ENCODE peak calls at places on chromosomes 3 and 15, in five cellular contexts. W, Q, P, B and C are unnamed samples.

GRCh38 chr3:75042941-75043340 is 428.5 kb upstream of the CNTN3 start:
- DNase-seq in Q (no peak), P (no peak), B (no peak), W (no peak), C (peak)

GRCh38 chr15:65942436-65942835 is 73.1 kb downstream of the RAB11A start:
- DNase-seq in W (no peak), Q (no peak), P (no peak), B (no peak), C (no peak)

GRCh38 chr3:122366379-122366749 is 16.7 kb downstream of the MIX23 start:
- DNase-seq in B (no peak), P (no peak), W (no peak), Q (no peak), C (no peak)

GRCh38 chr3:124569761-124570160 is 160.5 kb upstream of the UMPS start:
- DNase-seq in P (no peak), Q (no peak), B (no peak), W (no peak), C (no peak)

GRCh38 chr15:69482686-69483256 is 30.2 kb downstream of the RPLP1 start:
- DNase-seq in B (no peak), W (no peak), Q (no peak), P (no peak), C (no peak)

GRCh38 chr3:184737641-184738518 is 26.0 kb upstream of the MAGEF1 start:
- DNase-seq in P (no peak), W (no peak), B (peak), Q (no peak), C (peak)

GRCh38 chr3:8450618-8451017 is 51.0 kb upstream of the LMCD1 start:
- DNase-seq in P (no peak), Q (no peak), W (no peak), B (no peak), C (no peak)

GRCh38 chr3:113615976-113616375 is 80.5 kb downstream of the USF3 start:
- DNase-seq in P (no peak), B (no peak), W (no peak), Q (peak), C (no peak)

GRCh38 chr3:98573231-98573728 is 20.1 kb downstream of the CPOX start:
- DNase-seq in P (no peak), B (no peak), W (peak), Q (no peak), C (no peak)

DNA sequence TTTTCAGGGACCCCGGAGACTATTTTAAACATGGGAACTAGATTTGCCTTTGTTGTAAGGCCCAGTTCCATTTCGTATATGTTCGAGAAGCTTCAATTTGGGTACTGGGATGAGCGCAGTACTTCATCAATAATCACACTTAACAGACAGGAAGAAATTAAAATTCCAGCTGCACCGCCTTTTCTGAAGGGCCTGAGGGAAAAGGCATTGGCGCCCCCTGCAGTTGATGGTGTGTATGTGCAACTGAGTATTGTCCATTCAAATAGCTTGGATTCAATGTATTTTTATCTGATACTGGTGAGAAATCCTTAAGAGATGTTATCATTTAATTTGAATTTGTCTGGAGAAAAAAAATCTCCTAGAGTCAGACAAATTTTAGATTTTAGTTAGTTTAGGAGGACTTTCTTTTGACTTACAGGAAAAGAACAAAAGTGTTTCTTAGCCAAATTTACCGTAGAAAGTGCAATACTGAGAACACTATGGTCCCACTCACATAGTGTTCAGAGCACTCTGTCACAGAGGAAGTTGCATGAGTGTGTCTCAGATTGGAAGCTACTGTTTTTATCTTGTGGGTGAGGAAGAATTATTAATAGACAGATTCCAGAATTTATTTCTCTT is 5.4 kb upstream of the ALDH1A2 start:
- DNase-seq in Q (peak), W (peak), P (peak), B (no peak), C (peak)
- TF ChIP-seq EP300 in Q (no peak), W (no peak), P (no peak), B (no peak), C (no peak)

GRCh38 chr3:99900248-99900647 is 82.6 kb downstream of the CMSS1 start:
- DNase-seq in B (no peak), W (no peak), Q (no peak), P (no peak), C (no peak)

GRCh38 chr3:99899603-99900002 is 81.9 kb downstream of the CMSS1 start:
- DNase-seq in W (no peak), Q (no peak), P (no peak), B (no peak), C (no peak)

GRCh38 chr3:99903844-99904243 is 86.2 kb downstream of the CMSS1 start:
- DNase-seq in P (no peak), W (no peak), Q (no peak), B (no peak), C (no peak)

GRCh38 chr3:99902091-99902490 is 84.4 kb downstream of the CMSS1 start:
- DNase-seq in W (no peak), Q (no peak), P (no peak), B (no peak), C (no peak)

GRCh38 chr3:99901200-99901926 is 83.7 kb downstream of the CMSS1 start:
- DNase-seq in W (no peak), Q (no peak), P (no peak), B (no peak), C (no peak)
- TF ChIP-seq EP300 in W (no peak), Q (no peak), P (peak), B (no peak), C (no peak)

DNA sequence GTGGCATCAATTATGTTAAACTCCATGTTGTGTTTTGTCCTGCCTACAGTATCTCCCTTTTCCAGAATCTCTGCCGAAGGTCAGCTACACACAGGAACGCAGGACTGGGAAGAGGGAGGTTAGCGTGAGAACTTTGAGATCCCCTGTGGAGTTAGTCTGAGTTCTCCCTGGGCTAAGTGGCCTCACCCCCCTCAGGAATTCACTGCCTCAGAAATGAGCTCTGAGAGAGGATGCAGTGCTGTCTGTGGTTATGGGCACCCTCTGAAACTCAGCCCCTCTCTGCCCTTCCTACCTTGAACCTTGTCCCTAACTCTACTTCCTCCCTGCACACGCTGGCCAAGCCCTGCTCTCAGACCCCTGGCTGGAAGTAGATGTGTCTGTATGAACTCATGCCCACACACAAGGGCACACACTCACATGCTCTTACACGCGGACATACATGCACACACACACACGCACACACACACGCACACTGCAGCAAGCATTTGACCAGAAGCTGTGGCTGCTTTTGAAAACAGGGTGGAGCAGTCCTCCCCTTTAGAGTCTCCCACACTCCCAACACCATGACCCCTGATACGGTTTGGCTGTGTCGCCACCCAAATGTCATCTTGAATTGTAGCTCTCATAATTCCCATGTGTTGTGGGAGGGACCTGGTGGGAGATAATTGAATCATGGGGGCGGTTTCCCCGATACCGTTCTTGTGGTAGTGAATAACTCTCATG is 5.3 kb upstream of the VIPR1 start:
- DNase-seq in B (peak), W (no peak), P (no peak), Q (peak), C (peak)
- TF ChIP-seq EP300 in B (no peak), W (no peak), P (no peak), Q (no peak), C (no peak)

DNA sequence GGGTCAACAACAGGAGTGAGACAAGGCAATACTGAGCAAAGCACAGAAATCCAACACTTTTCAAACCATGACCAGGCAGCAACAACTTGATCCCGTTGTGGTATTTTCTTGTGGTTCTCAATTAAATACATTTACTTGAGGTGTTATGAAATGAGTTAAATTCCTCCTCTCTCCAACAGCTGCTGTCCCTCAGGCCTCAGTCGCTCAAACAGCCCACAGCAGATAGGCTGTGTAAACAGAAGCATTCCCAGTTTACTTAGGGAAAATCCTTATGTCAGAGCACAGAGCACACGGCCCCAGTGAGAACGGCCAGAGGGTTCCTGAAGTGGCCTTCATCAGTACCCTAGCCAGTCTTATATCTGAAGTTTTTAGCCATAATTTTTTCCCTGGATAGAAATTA is 359.9 kb downstream of the AGBL1 start:
- DNase-seq in B (no peak), Q (no peak), P (no peak), W (no peak), C (no peak)
- TF ChIP-seq EP300 in B (no peak), Q (no peak), P (no peak), W (no peak), C (no peak)